ENCODE peak calls at places on chromosomes 3 and 15, in four cellular contexts. D is activated CD4-positive, alpha-beta T cell treated with anti-CD3 and anti-CD28 coated beads for 4 hours; Z is neural crest cell; T is Jurkat, Clone E6-1. G is an unnamed sample.

GRCh38 chr15:34621675-34622074 is 38.2 kb upstream of the GOLGA8B start:
- DNase-seq in Z (no peak), T (no peak), D (no peak), G (no peak)

GRCh38 chr3:129616713-129617112 is 10.2 kb upstream of the PLXND1 start:
- DNase-seq in T (no peak), D (no peak), Z (no peak), G (no peak)

GRCh38 chr3:153961498-153961897 is 159.7 kb upstream of the ARHGEF26 start:
- DNase-seq in T (no peak), Z (no peak), D (no peak), G (no peak)

GRCh38 chr3:127673191-127674098 is 693 bp downstream of the ABTB1 start:
- DNase-seq in D (peak; percentile 44), Z (peak; percentile 33), T (no peak), G (peak; percentile 66)

GRCh38 chr3:123188058-123188457 is 13.7 kb upstream of the SEC22A start:
- DNase-seq in D (no peak), Z (no peak), T (no peak), G (no peak)

GRCh38 chr3:30470566-30470965 is 135.8 kb upstream of the TGFBR2 start:
- DNase-seq in T (no peak), D (no peak), Z (no peak), G (no peak)

GRCh38 chr3:42024578-42025387 is 62.9 kb upstream of the ULK4 start:
- DNase-seq in Z (peak; percentile 28), T (no peak), D (no peak), G (no peak)

GRCh38 chr15:66412213-66412612 is 25.5 kb downstream of the MAP2K1 start:
- DNase-seq in Z (no peak), D (no peak), T (no peak), G (no peak)

GRCh38 chr3:54122046-54122801 is at the start of gene CACNA2D3:
- DNase-seq in D (no peak), Z (peak; percentile 13), T (no peak), G (no peak)

GRCh38 chr3:188150982-188151381 is 3.0 kb upstream of the LPP start:
- DNase-seq in D (no peak), T (no peak), Z (no peak), G (no peak)

GRCh38 chr15:33218071-33218491 is 23.6 kb upstream of the FMN1 start:
- DNase-seq in D (no peak), Z (no peak), T (no peak), G (no peak)

GRCh38 chr3:40623567-40623966 is 98.8 kb downstream of the ZNF621 start:
- DNase-seq in T (peak; percentile 61), D (no peak), Z (no peak), G (no peak)

GRCh38 chr3:81823882-81824395 is 62.5 kb upstream of the GBE1 start:
- DNase-seq in T (no peak), D (no peak), Z (no peak), G (no peak)

GRCh38 chr3:14461748-14462324 is 59.4 kb downstream of the SLC6A6 start:
- DNase-seq in Z (peak; percentile 28), D (peak; percentile 44), T (no peak), G (peak; percentile 23)

GRCh38 chr3:115040673-115041286 is 106.3 kb downstream of the ZBTB20 start:
- DNase-seq in T (peak; percentile 25), Z (peak; percentile 9), D (peak; percentile 8), G (peak; percentile 46)

GRCh38 chr15:73165844-73166243 is 113.6 kb downstream of the NEO1 start:
- DNase-seq in T (no peak), Z (no peak), D (no peak), G (no peak)

GRCh38 chr15:40595219-40595618 is 1.2 kb downstream of the KNL1 start:
- DNase-seq in D (no peak), T (no peak), Z (no peak), G (no peak)

GRCh38 chr15:63313866-63314265 is 36.5 kb downstream of the APH1B start:
- DNase-seq in T (no peak), Z (no peak), D (no peak), G (no peak)

GRCh38 chr15:69609176-69609575 is 156.6 kb downstream of the RPLP1 start:
- DNase-seq in Z (no peak), T (no peak), D (no peak), G (no peak)